ENCODE peak calls at places on chromosome 22, in six cellular contexts. S is tibial artery, F is RWPE1, O is upper lobe of right lung, B is fibroblast of lung, V is A673. J is an unnamed sample.

GRCh38 chr22:20566420-20567260 is 59.2 kb downstream of the MED15 start:
- DNase-seq in B (peak), O (peak), V (no peak), F (peak), S (no peak), J (peak)

GRCh38 chr22:46428602-46429326 is 93.2 kb downstream of the TRMU start:
- DNase-seq in B (no peak), S (no peak), V (no peak), F (no peak), O (no peak), J (no peak)

GRCh38 chr22:38404419-38404818 is 50.6 kb downstream of the KCNJ4 start:
- DNase-seq in B (no peak), F (no peak), S (no peak), V (no peak), O (no peak), J (no peak)

GRCh38 chr22:33652596-33652995 is 267.7 kb downstream of the LARGE1 start:
- DNase-seq in F (no peak), V (no peak), O (no peak), B (no peak), S (no peak), J (no peak)

GRCh38 chr22:31995807-31996206 is 47.3 kb upstream of the SLC5A1 start:
- DNase-seq in V (no peak), F (no peak), S (no peak), B (no peak), O (no peak), J (no peak)

GRCh38 chr22:35476341-35476740 is 64.3 kb upstream of the RASD2 start:
- DNase-seq in V (peak), S (no peak), O (no peak), F (no peak), B (no peak), J (no peak)

GRCh38 chr22:45585946-45586540 is 83.4 kb downstream of the FBLN1 start:
- DNase-seq in S (no peak), F (no peak), O (no peak), B (no peak), V (no peak), J (no peak)

GRCh38 chr22:36659762-36660509 is 43.6 kb downstream of the CACNG2 start:
- DNase-seq in V (peak), O (peak), B (peak), F (peak), S (peak), J (no peak)

GRCh38 chr22:46293591-46294260 is 2.9 kb upstream of the GTSE1 start:
- DNase-seq in V (peak), B (peak), F (no peak), S (peak), O (no peak), J (peak)

GRCh38 chr22:44931077-44931540 is 78.7 kb downstream of the PHF21B start:
- DNase-seq in O (no peak), V (no peak), S (no peak), B (peak), F (no peak), J (no peak)

GRCh38 chr22:20272174-20272573 is 4.1 kb upstream of the RTN4R start:
- DNase-seq in V (no peak), B (no peak), F (no peak), O (no peak), S (no peak), J (no peak)

GRCh38 chr22:46061431-46062231 is 84.7 kb upstream of the WNT7B start:
- DNase-seq in B (no peak), V (no peak), O (peak), F (no peak), S (peak), J (no peak)

GRCh38 chr22:43191831-43192230 is 4.9 kb upstream of the TTLL12 start:
- DNase-seq in B (no peak), O (no peak), F (no peak), V (no peak), S (no peak), J (no peak)
- TF ChIP-seq CTCF in B (no peak), O (no peak), F (no peak), V (no peak), S (no peak), J (no peak)

DNA sequence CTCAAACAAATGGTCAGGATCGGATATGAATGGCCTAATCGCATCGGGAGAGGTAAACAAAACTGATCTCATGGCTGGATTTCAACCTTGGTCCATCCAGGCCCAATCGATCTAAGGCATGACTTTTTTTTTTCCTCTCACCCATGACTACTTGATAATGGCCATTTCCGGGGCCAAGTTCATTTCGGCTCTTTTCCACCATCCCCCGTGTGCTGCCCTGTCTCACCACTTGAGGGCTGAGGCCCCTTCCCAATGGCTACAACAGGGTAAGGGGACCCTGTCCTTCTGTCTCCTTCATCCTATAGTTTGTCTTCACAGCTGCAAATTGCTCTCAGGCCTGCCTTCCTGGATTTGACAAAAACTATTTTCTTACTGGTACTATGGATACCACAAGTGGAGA is 26.7 kb downstream of the GRAP2 start:
- DNase-seq in B (no peak), O (no peak), F (no peak), S (no peak), V (no peak), J (no peak)
- TF ChIP-seq CTCF in B (peak), O (peak), F (no peak), S (no peak), V (peak), J (no peak)

DNA sequence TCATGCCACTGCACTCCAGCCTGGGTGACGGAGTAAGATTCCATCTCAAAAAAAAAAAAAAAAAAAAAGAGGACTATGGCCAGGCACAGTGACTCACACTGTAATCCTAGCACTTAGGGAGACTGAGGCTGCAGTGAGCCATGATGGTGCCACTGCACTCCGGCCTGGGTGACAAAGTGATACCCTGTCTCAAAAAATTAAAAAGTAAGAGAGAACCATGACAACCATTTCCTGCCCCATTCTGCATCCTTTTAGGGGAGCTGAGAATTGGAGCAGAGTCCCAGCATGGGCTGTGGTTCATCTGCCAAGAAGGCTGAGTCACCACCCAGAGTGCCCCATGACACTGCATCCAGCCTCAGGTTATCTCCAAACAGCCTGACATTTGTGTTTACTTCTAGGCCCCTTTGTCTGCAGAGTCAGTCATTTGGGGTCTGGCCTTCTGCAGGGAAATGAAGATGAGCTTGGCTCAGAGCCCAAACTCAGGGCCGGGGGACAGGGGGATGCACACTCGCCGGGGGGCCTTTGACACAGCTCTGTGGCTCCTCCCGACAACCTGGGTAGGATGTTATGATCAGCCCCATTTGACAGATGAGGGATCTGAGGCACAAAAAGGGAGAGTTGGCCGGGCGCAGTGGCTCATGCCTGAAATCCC is 4.7 kb downstream of the CSDC2 start:
- DNase-seq in F (peak), S (peak), O (no peak), B (peak), V (peak), J (no peak)
- TF ChIP-seq CTCF in F (no peak), S (no peak), O (no peak), B (no peak), V (no peak), J (no peak)

GRCh38 chr22:23565288-23565941 is 14.7 kb downstream of the IGLL1 start:
- DNase-seq in F (no peak), V (peak), B (no peak), O (no peak), S (peak), J (no peak)
- TF ChIP-seq CTCF in F (no peak), V (no peak), B (peak), O (no peak), S (no peak), J (no peak)

GRCh38 chr22:28440517-28441366 is 238.9 kb downstream of the TTC28 start:
- DNase-seq in B (peak), V (no peak), O (no peak), F (no peak), S (no peak), J (no peak)

GRCh38 chr22:28441720-28442263 is 237.8 kb downstream of the TTC28 start:
- DNase-seq in V (no peak), O (no peak), S (no peak), B (no peak), F (peak), J (no peak)

GRCh38 chr22:28444659-28445058 is 235.0 kb downstream of the TTC28 start:
- DNase-seq in O (no peak), B (no peak), F (no peak), V (no peak), S (no peak), J (no peak)

GRCh38 chr22:28442951-28443876 is 236.4 kb downstream of the TTC28 start:
- DNase-seq in F (peak), O (peak), V (peak), B (peak), S (peak), J (peak)

GRCh38 chr22:28442264-28442950 is 237.2 kb downstream of the TTC28 start:
- DNase-seq in V (peak), S (peak), B (peak), F (peak), O (peak), J (peak)
- TF ChIP-seq CTCF in V (peak), S (peak), B (peak), F (peak), O (peak), J (peak)

DNA sequence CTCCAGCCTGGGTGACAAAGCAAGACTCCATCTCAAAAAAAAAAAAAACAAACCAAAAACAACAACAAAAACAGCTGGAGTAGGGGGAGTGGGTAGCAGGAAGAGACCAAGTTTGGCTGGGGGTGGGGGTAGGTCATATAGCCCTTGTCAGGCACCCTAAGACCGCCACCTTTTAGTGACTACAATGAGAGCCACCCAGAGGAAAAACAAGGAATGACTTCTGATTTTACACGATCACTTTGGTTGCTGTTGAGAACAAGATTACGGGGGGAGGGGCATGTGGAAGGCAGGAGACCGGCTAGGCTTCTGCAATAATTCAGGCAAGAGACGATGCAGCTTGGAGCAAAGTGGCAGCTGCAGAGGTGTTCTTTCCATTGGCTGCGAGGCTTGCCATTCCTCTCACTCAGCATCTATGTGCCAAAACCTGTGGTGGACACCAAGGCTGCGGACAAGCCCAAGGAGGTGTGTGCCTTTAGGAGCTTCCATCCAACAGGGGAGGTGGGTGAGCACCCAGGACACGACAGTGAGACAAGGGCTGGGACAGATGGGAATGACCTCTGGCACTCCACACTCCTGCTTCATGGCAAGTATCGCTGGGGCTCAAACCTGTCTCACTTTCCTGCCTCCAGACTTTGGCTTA is 1.7 kb downstream of the RPS19BP1 start:
- DNase-seq in V (peak), S (no peak), O (no peak), F (peak), B (peak), J (no peak)
- TF ChIP-seq CTCF in V (peak), S (peak), O (no peak), F (peak), B (peak), J (no peak)